ENCODE peak calls at places on chromosomes 6 and 20, in eight cellular contexts. One of them, this sample, is unnamed.

GRCh38 chr6:150254671-150255228 is 111.9 kb downstream of the PPP1R14C start:
- DNase-seq in suprapubic skin: no peak
- DNase-seq in trophoblast cell: peak; percentile 61
- DNase-seq in esophagus squamous epithelium: no peak
- DNase-seq in body of pancreas: no peak
- DNase-seq in testis: no peak
- DNase-seq in keratinocyte: no peak
- DNase-seq in pancreas: no peak
- DNase-seq in this sample: no peak

GRCh38 chr6:16322666-16323312 is 84.4 kb downstream of the GMPR start:
- DNase-seq in suprapubic skin: no peak
- DNase-seq in trophoblast cell: peak; percentile 53
- DNase-seq in esophagus squamous epithelium: no peak
- DNase-seq in body of pancreas: peak; percentile 63
- DNase-seq in testis: peak; percentile 79
- DNase-seq in keratinocyte: peak; percentile 50
- DNase-seq in pancreas: peak; percentile 29
- DNase-seq in this sample: peak; percentile 63

GRCh38 chr6:152462716-152463115 is 174.4 kb downstream of the SYNE1 start:
- DNase-seq in suprapubic skin: no peak
- DNase-seq in trophoblast cell: no peak
- DNase-seq in esophagus squamous epithelium: no peak
- DNase-seq in body of pancreas: no peak
- DNase-seq in testis: no peak
- DNase-seq in keratinocyte: no peak
- DNase-seq in pancreas: no peak
- DNase-seq in this sample: no peak

GRCh38 chr6:81894788-81895221 is 142.3 kb upstream of the TENT5A start:
- DNase-seq in suprapubic skin: no peak
- DNase-seq in trophoblast cell: peak; percentile 17
- DNase-seq in esophagus squamous epithelium: no peak
- DNase-seq in body of pancreas: no peak
- DNase-seq in testis: peak; percentile 83
- DNase-seq in keratinocyte: no peak
- DNase-seq in pancreas: no peak
- DNase-seq in this sample: peak; percentile 72

GRCh38 chr6:14524319-14524718 is 406.7 kb downstream of the CD83 start:
- DNase-seq in suprapubic skin: peak; percentile 74
- DNase-seq in trophoblast cell: no peak
- DNase-seq in esophagus squamous epithelium: no peak
- DNase-seq in body of pancreas: peak; percentile 13
- DNase-seq in testis: peak; percentile 21
- DNase-seq in keratinocyte: no peak
- DNase-seq in pancreas: peak; percentile 7
- DNase-seq in this sample: peak; percentile 51

GRCh38 chr6:131129657-131130545 is 5.4 kb upstream of the AKAP7 start:
- DNase-seq in suprapubic skin: no peak
- DNase-seq in trophoblast cell: no peak
- DNase-seq in esophagus squamous epithelium: no peak
- DNase-seq in body of pancreas: no peak
- DNase-seq in testis: no peak
- DNase-seq in keratinocyte: no peak
- DNase-seq in pancreas: no peak
- DNase-seq in this sample: no peak

GRCh38 chr6:144115219-144115618 is 19.8 kb upstream of the SF3B5 start:
- DNase-seq in suprapubic skin: no peak
- DNase-seq in trophoblast cell: no peak
- DNase-seq in esophagus squamous epithelium: no peak
- DNase-seq in body of pancreas: no peak
- DNase-seq in testis: no peak
- DNase-seq in keratinocyte: no peak
- DNase-seq in pancreas: no peak
- DNase-seq in this sample: no peak

GRCh38 chr6:134436281-134436815 is 118.4 kb upstream of the SGK1 start:
- DNase-seq in suprapubic skin: peak; percentile 79
- DNase-seq in trophoblast cell: peak; percentile 87
- DNase-seq in esophagus squamous epithelium: no peak
- DNase-seq in body of pancreas: no peak
- DNase-seq in testis: no peak
- DNase-seq in keratinocyte: no peak
- DNase-seq in pancreas: no peak
- DNase-seq in this sample: no peak

GRCh38 chr20:10074513-10074912 is 39.7 kb downstream of the ANKEF1 start:
- DNase-seq in suprapubic skin: no peak
- DNase-seq in trophoblast cell: peak; percentile 44
- DNase-seq in esophagus squamous epithelium: no peak
- DNase-seq in body of pancreas: peak; percentile 54
- DNase-seq in testis: no peak
- DNase-seq in keratinocyte: peak; percentile 90
- DNase-seq in pancreas: no peak
- DNase-seq in this sample: peak; percentile 64

DNA sequence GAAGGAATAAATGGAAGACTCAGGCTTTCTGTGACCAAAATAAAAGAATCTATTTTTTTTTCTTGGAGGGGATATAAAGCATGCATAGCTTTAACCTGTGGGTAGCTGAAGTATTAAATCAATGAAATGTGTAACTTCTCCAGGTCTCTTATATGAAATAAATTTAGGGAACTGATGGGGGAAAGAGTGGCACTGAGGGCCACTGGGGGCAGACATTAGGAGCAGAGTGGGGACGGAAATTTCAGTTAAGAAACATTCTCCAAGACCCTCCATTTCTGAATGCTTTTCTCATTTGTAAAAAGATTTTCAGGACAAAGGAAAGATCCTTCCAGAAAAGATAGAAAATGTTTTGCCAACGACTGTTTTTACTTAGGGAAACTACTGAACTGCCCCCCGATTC is 131.0 kb downstream of the GPX5 start:
- DNase-seq in suprapubic skin: no peak
- DNase-seq in trophoblast cell: no peak
- DNase-seq in esophagus squamous epithelium: no peak
- DNase-seq in body of pancreas: no peak
- DNase-seq in testis: no peak
- DNase-seq in keratinocyte: no peak
- DNase-seq in pancreas: no peak
- DNase-seq in this sample: no peak
- H3K4me3 ChIP-seq in suprapubic skin: no peak overlapping the region
- H3K4me3 ChIP-seq in trophoblast cell: no peak overlapping the region
- H3K4me3 ChIP-seq in esophagus squamous epithelium: no peak overlapping the region
- H3K4me3 ChIP-seq in body of pancreas: no peak overlapping the region
- H3K4me3 ChIP-seq in testis: no peak overlapping the region
- H3K4me3 ChIP-seq in keratinocyte: no peak overlapping the region
- H3K4me3 ChIP-seq in pancreas: no peak overlapping the region
- H3K4me3 ChIP-seq in this sample: no peak overlapping the region

GRCh38 chr6:52403086-52403485 is 17.1 kb upstream of the EFHC1 start:
- DNase-seq in suprapubic skin: no peak
- DNase-seq in trophoblast cell: no peak
- DNase-seq in esophagus squamous epithelium: no peak
- DNase-seq in body of pancreas: no peak
- DNase-seq in testis: peak; percentile 57
- DNase-seq in keratinocyte: no peak
- DNase-seq in pancreas: no peak
- DNase-seq in this sample: peak; percentile 50
- H3K4me1 ChIP-seq in suprapubic skin: peaks cover 13% of the 10 kb centered on the region
- H3K4me1 ChIP-seq in trophoblast cell: no peaks in the 10 kb centered on the region
- H3K4me1 ChIP-seq in esophagus squamous epithelium: peaks cover 25% of the 10 kb centered on the region
- H3K4me1 ChIP-seq in body of pancreas: no peaks in the 10 kb centered on the region
- H3K4me1 ChIP-seq in testis: peaks cover 9% of the 10 kb centered on the region
- H3K4me1 ChIP-seq in keratinocyte: peaks cover 11% of the 10 kb centered on the region
- H3K4me1 ChIP-seq in pancreas: no peaks in the 10 kb centered on the region
- H3K4me1 ChIP-seq in this sample: no peaks in the 10 kb centered on the region

GRCh38 chr20:63833776-63834544 is 2.9 kb upstream of the ZBTB46 start:
- DNase-seq in suprapubic skin: no peak
- DNase-seq in trophoblast cell: no peak
- DNase-seq in esophagus squamous epithelium: no peak
- DNase-seq in body of pancreas: no peak
- DNase-seq in testis: no peak
- DNase-seq in keratinocyte: no peak
- DNase-seq in pancreas: no peak
- DNase-seq in this sample: peak; percentile 60

GRCh38 chr20:63834545-63834880 is 3.4 kb upstream of the ZBTB46 start:
- DNase-seq in suprapubic skin: no peak
- DNase-seq in trophoblast cell: no peak
- DNase-seq in esophagus squamous epithelium: no peak
- DNase-seq in body of pancreas: no peak
- DNase-seq in testis: no peak
- DNase-seq in keratinocyte: no peak
- DNase-seq in pancreas: no peak
- DNase-seq in this sample: no peak

GRCh38 chr20:63837134-63837429 is 6.0 kb upstream of the ZBTB46 start:
- DNase-seq in suprapubic skin: no peak
- DNase-seq in trophoblast cell: no peak
- DNase-seq in esophagus squamous epithelium: no peak
- DNase-seq in body of pancreas: no peak
- DNase-seq in testis: no peak
- DNase-seq in keratinocyte: no peak
- DNase-seq in pancreas: no peak
- DNase-seq in this sample: no peak

GRCh38 chr20:63836335-63837133 is 5.5 kb upstream of the ZBTB46 start:
- DNase-seq in suprapubic skin: no peak
- DNase-seq in trophoblast cell: no peak
- DNase-seq in esophagus squamous epithelium: no peak
- DNase-seq in body of pancreas: no peak
- DNase-seq in testis: no peak
- DNase-seq in keratinocyte: no peak
- DNase-seq in pancreas: no peak
- DNase-seq in this sample: no peak

GRCh38 chr20:63835031-63835858 is 4.2 kb upstream of the ZBTB46 start:
- DNase-seq in suprapubic skin: peak; percentile 86
- DNase-seq in trophoblast cell: peak; percentile 85
- DNase-seq in esophagus squamous epithelium: peak; percentile 52
- DNase-seq in body of pancreas: peak; percentile 96
- DNase-seq in testis: peak; percentile 90
- DNase-seq in keratinocyte: peak; percentile 48
- DNase-seq in pancreas: peak; percentile 90
- DNase-seq in this sample: peak; percentile 95
- H3K4me3 ChIP-seq in suprapubic skin: no peak overlapping the region
- H3K4me3 ChIP-seq in trophoblast cell: no peak overlapping the region
- H3K4me3 ChIP-seq in esophagus squamous epithelium: peak overlapping the region; percentile 9
- H3K4me3 ChIP-seq in body of pancreas: no peak overlapping the region
- H3K4me3 ChIP-seq in testis: no peak overlapping the region
- H3K4me3 ChIP-seq in keratinocyte: no peak overlapping the region
- H3K4me3 ChIP-seq in pancreas: no peak overlapping the region
- H3K4me3 ChIP-seq in this sample: no peak overlapping the region

GRCh38 chr20:31694842-31695593 is 27.6 kb downstream of the BCL2L1 start:
- DNase-seq in suprapubic skin: no peak
- DNase-seq in trophoblast cell: no peak
- DNase-seq in esophagus squamous epithelium: no peak
- DNase-seq in body of pancreas: no peak
- DNase-seq in testis: no peak
- DNase-seq in keratinocyte: no peak
- DNase-seq in pancreas: no peak
- DNase-seq in this sample: no peak

GRCh38 chr20:31693402-31693801 is 29.3 kb downstream of the BCL2L1 start:
- DNase-seq in suprapubic skin: no peak
- DNase-seq in trophoblast cell: no peak
- DNase-seq in esophagus squamous epithelium: no peak
- DNase-seq in body of pancreas: no peak
- DNase-seq in testis: no peak
- DNase-seq in keratinocyte: no peak
- DNase-seq in pancreas: no peak
- DNase-seq in this sample: no peak

GRCh38 chr20:31691646-31692275 is 30.9 kb downstream of the BCL2L1 start:
- DNase-seq in suprapubic skin: no peak
- DNase-seq in trophoblast cell: no peak
- DNase-seq in esophagus squamous epithelium: no peak
- DNase-seq in body of pancreas: no peak
- DNase-seq in testis: no peak
- DNase-seq in keratinocyte: no peak
- DNase-seq in pancreas: no peak
- DNase-seq in this sample: no peak

GRCh38 chr20:31695849-31696804 is 26.5 kb downstream of the BCL2L1 start:
- DNase-seq in suprapubic skin: no peak
- DNase-seq in trophoblast cell: peak; percentile 71
- DNase-seq in esophagus squamous epithelium: no peak
- DNase-seq in body of pancreas: peak; percentile 49
- DNase-seq in testis: no peak
- DNase-seq in keratinocyte: no peak
- DNase-seq in pancreas: no peak
- DNase-seq in this sample: peak; percentile 55

DNA sequence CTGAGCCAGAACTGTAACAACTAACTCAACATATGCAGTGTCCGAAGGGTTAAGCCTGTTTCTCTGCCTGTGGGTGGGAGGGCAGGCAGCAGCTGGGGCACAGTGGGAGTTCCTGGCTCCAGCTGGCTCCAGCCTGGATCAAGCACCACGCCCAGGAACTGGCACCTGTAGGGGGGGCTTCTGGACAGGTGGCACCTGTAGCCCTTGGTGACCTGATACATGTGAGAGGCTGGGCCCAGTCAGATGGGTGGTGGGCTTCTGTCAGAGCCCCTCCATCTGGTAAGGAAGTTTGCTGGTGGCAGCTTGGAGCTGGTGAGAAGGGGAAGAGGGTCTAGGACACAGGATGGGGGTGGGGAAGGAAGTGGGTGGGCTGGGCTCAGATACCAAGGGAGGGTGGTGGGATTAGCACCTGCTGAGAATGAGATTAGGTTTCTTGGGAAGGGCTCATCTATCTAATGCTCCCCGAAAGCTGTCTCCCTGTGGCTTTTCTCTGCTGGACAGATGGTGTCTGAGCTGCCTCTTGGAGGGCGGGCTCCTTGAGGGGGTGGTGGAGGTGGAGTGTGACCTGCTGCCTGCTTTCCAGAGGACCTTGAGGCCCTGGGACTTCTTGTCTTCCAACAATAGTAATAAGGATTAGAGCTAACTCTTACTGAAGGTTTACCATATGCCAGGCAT is 28.5 kb downstream of the BCL2L1 start:
- DNase-seq in suprapubic skin: no peak
- DNase-seq in trophoblast cell: no peak
- DNase-seq in esophagus squamous epithelium: no peak
- DNase-seq in body of pancreas: no peak
- DNase-seq in testis: no peak
- DNase-seq in keratinocyte: no peak
- DNase-seq in pancreas: no peak
- DNase-seq in this sample: no peak
- H3K4me1 ChIP-seq in suprapubic skin: peaks cover 56% of the 10 kb centered on the region
- H3K4me1 ChIP-seq in trophoblast cell: peaks cover 6% of the 10 kb centered on the region
- H3K4me1 ChIP-seq in esophagus squamous epithelium: peaks cover 74% of the 10 kb centered on the region
- H3K4me1 ChIP-seq in body of pancreas: peaks cover 66% of the 10 kb centered on the region
- H3K4me1 ChIP-seq in testis: peaks cover 20% of the 10 kb centered on the region
- H3K4me1 ChIP-seq in keratinocyte: peaks cover 35% of the 10 kb centered on the region
- H3K4me1 ChIP-seq in pancreas: peaks cover 9% of the 10 kb centered on the region
- H3K4me1 ChIP-seq in this sample: peaks cover 21% of the 10 kb centered on the region

GRCh38 chr6:42961020-42961470 is 491 bp downstream of the GNMT start:
- DNase-seq in suprapubic skin: no peak
- DNase-seq in trophoblast cell: peak; percentile 69
- DNase-seq in esophagus squamous epithelium: no peak
- DNase-seq in body of pancreas: peak; percentile 80
- DNase-seq in testis: no peak
- DNase-seq in keratinocyte: no peak
- DNase-seq in pancreas: peak; percentile 71
- DNase-seq in this sample: no peak
- H3K4me3 ChIP-seq in suprapubic skin: peak overlapping the region; percentile 52
- H3K4me3 ChIP-seq in trophoblast cell: peak overlapping the region; percentile 45
- H3K4me3 ChIP-seq in esophagus squamous epithelium: peak overlapping the region; percentile 54
- H3K4me3 ChIP-seq in body of pancreas: peak overlapping the region; percentile 53
- H3K4me3 ChIP-seq in testis: peak overlapping the region; percentile 52
- H3K4me3 ChIP-seq in keratinocyte: peak overlapping the region; percentile 69
- H3K4me3 ChIP-seq in pancreas: peak overlapping the region; percentile 78
- H3K4me3 ChIP-seq in this sample: peak overlapping the region; percentile 29